ENCODE peak calls at places on chromosomes 12 and 14, in seven cellular contexts. One of them, this sample, is unnamed.

GRCh38 chr12:46303039-46303666 is 34.3 kb upstream of the SLC38A1 start:
- DNase-seq in HepG2: peak
- DNase-seq in endothelial cell of umbilical vein: peak
- DNase-seq in mammary epithelial cell: peak
- DNase-seq in pancreas: peak
- DNase-seq in heart right ventricle: peak
- DNase-seq in CD4-positive, CD25-positive, alpha-beta regulatory T cell: peak
- DNase-seq in this sample: peak

GRCh38 chr14:85542623-85543022 is 12.7 kb downstream of the FLRT2 start:
- DNase-seq in HepG2: no peak
- DNase-seq in endothelial cell of umbilical vein: no peak
- DNase-seq in mammary epithelial cell: no peak
- DNase-seq in pancreas: no peak
- DNase-seq in heart right ventricle: no peak
- DNase-seq in CD4-positive, CD25-positive, alpha-beta regulatory T cell: no peak
- DNase-seq in this sample: no peak

GRCh38 chr14:44316647-44317432 is 190.2 kb downstream of the FSCB start:
- DNase-seq in HepG2: peak
- DNase-seq in endothelial cell of umbilical vein: peak
- DNase-seq in mammary epithelial cell: peak
- DNase-seq in pancreas: peak
- DNase-seq in heart right ventricle: no peak
- DNase-seq in CD4-positive, CD25-positive, alpha-beta regulatory T cell: no peak
- DNase-seq in this sample: peak

GRCh38 chr12:89825591-89826449 is 117.2 kb upstream of the ATP2B1 start:
- DNase-seq in HepG2: no peak
- DNase-seq in endothelial cell of umbilical vein: peak
- DNase-seq in mammary epithelial cell: no peak
- DNase-seq in pancreas: no peak
- DNase-seq in heart right ventricle: no peak
- DNase-seq in CD4-positive, CD25-positive, alpha-beta regulatory T cell: no peak
- DNase-seq in this sample: no peak

GRCh38 chr12:663293-663871 is at the start of gene NINJ2:
- DNase-seq in HepG2: no peak
- DNase-seq in endothelial cell of umbilical vein: no peak
- DNase-seq in mammary epithelial cell: no peak
- DNase-seq in pancreas: no peak
- DNase-seq in heart right ventricle: no peak
- DNase-seq in CD4-positive, CD25-positive, alpha-beta regulatory T cell: peak
- DNase-seq in this sample: no peak

GRCh38 chr12:62466596-62467411 is at the start of gene MON2:
- DNase-seq in HepG2: peak
- DNase-seq in endothelial cell of umbilical vein: peak
- DNase-seq in mammary epithelial cell: peak
- DNase-seq in pancreas: peak
- DNase-seq in heart right ventricle: peak
- DNase-seq in CD4-positive, CD25-positive, alpha-beta regulatory T cell: peak
- DNase-seq in this sample: peak

GRCh38 chr12:58833844-58834243 is 86.5 kb downstream of the LRIG3 start:
- DNase-seq in HepG2: no peak
- DNase-seq in endothelial cell of umbilical vein: no peak
- DNase-seq in mammary epithelial cell: no peak
- DNase-seq in pancreas: no peak
- DNase-seq in heart right ventricle: no peak
- DNase-seq in CD4-positive, CD25-positive, alpha-beta regulatory T cell: no peak
- DNase-seq in this sample: no peak

GRCh38 chr12:54933381-54933780 is 51.2 kb downstream of the TESPA1 start:
- DNase-seq in HepG2: no peak
- DNase-seq in endothelial cell of umbilical vein: no peak
- DNase-seq in mammary epithelial cell: peak
- DNase-seq in pancreas: no peak
- DNase-seq in heart right ventricle: no peak
- DNase-seq in CD4-positive, CD25-positive, alpha-beta regulatory T cell: peak
- DNase-seq in this sample: peak

DNA sequence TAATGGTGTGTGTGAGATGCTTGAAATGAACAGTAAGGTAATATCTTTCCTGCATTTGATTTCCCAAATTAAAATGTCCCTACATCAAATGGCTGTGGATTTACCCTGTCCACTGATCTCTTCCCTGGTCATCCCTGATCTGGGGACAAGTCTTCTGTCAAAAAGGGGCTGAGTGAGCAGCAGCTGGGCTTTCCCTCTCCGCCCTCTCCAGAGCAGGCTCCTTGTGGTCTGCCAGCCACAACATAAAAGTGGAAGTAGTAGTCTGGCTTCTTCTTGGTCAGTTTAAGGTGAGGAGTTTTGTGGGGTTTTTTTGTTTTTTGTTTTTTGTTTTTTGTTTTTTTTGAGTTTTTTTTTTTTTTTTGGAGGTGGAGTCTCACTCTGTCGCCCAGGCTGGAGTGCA is 25.2 kb upstream of the PLXNC1 start:
- DNase-seq in HepG2: no peak
- DNase-seq in endothelial cell of umbilical vein: no peak
- DNase-seq in mammary epithelial cell: no peak
- DNase-seq in pancreas: no peak
- DNase-seq in heart right ventricle: no peak
- DNase-seq in CD4-positive, CD25-positive, alpha-beta regulatory T cell: no peak
- DNase-seq in this sample: no peak
- H3K27ac ChIP-seq in HepG2: no peak
- H3K27ac ChIP-seq in endothelial cell of umbilical vein: no peak
- H3K27ac ChIP-seq in mammary epithelial cell: no peak
- H3K27ac ChIP-seq in pancreas: no peak
- H3K27ac ChIP-seq in heart right ventricle: peak
- H3K27ac ChIP-seq in CD4-positive, CD25-positive, alpha-beta regulatory T cell: no peak
- H3K27ac ChIP-seq in this sample: no peak

GRCh38 chr14:31357279-31357678 is 63.1 kb downstream of the HEATR5A start:
- DNase-seq in HepG2: no peak
- DNase-seq in endothelial cell of umbilical vein: peak
- DNase-seq in mammary epithelial cell: no peak
- DNase-seq in pancreas: no peak
- DNase-seq in heart right ventricle: no peak
- DNase-seq in CD4-positive, CD25-positive, alpha-beta regulatory T cell: no peak
- DNase-seq in this sample: no peak

GRCh38 chr14:31363331-31364073 is 56.8 kb downstream of the HEATR5A start:
- DNase-seq in HepG2: no peak
- DNase-seq in endothelial cell of umbilical vein: no peak
- DNase-seq in mammary epithelial cell: no peak
- DNase-seq in pancreas: no peak
- DNase-seq in heart right ventricle: no peak
- DNase-seq in CD4-positive, CD25-positive, alpha-beta regulatory T cell: no peak
- DNase-seq in this sample: no peak

GRCh38 chr14:31362746-31363145 is 57.6 kb downstream of the HEATR5A start:
- DNase-seq in HepG2: no peak
- DNase-seq in endothelial cell of umbilical vein: no peak
- DNase-seq in mammary epithelial cell: peak
- DNase-seq in pancreas: no peak
- DNase-seq in heart right ventricle: no peak
- DNase-seq in CD4-positive, CD25-positive, alpha-beta regulatory T cell: no peak
- DNase-seq in this sample: no peak

DNA sequence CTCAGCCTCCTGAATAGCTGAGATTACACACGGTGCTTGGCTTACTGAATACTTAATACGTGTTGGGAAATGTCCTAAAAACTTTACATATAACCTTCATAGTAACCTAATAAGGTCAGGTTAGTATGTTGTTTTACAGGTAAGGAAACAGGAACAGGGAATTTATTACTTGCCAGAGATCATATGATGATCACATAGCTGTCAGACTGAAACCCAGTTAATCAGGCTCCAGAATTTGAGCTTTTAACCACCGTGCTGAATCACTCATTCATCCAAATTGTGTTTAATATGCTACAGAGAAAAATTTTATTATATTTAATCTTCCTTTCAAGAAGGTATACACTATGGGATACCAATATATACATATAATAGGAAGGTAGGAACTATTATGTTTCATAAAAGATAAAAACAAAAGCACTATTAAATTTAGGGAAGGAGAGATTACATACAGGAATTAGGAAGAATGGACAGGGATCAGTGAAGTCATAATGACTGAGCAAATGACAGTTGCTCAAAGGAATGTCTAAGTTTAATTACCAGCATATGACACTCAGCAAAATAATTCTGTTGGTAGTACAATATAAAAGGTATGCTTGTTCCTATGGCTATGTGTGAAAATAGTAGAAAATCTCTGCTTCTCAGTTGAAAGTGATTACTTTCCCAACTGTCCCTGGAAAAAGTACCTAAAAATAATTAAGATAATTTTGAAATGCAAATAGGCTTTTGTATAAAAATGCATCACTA is 59.3 kb downstream of the HEATR5A start:
- DNase-seq in HepG2: no peak
- DNase-seq in endothelial cell of umbilical vein: peak
- DNase-seq in mammary epithelial cell: peak
- DNase-seq in pancreas: no peak
- DNase-seq in heart right ventricle: no peak
- DNase-seq in CD4-positive, CD25-positive, alpha-beta regulatory T cell: no peak
- DNase-seq in this sample: peak
- H3K27ac ChIP-seq in HepG2: no peak
- H3K27ac ChIP-seq in endothelial cell of umbilical vein: peak
- H3K27ac ChIP-seq in mammary epithelial cell: peak
- H3K27ac ChIP-seq in pancreas: no peak
- H3K27ac ChIP-seq in heart right ventricle: no peak
- H3K27ac ChIP-seq in CD4-positive, CD25-positive, alpha-beta regulatory T cell: no peak
- H3K27ac ChIP-seq in this sample: peak

GRCh38 chr12:53752192-53752601 is 418 bp upstream of the CISTR start:
- DNase-seq in HepG2: no peak
- DNase-seq in endothelial cell of umbilical vein: no peak
- DNase-seq in mammary epithelial cell: no peak
- DNase-seq in pancreas: no peak
- DNase-seq in heart right ventricle: no peak
- DNase-seq in CD4-positive, CD25-positive, alpha-beta regulatory T cell: no peak
- DNase-seq in this sample: no peak

GRCh38 chr12:53750812-53751335 is 905 bp downstream of the CISTR start:
- DNase-seq in HepG2: no peak
- DNase-seq in endothelial cell of umbilical vein: no peak
- DNase-seq in mammary epithelial cell: no peak
- DNase-seq in pancreas: peak
- DNase-seq in heart right ventricle: peak
- DNase-seq in CD4-positive, CD25-positive, alpha-beta regulatory T cell: no peak
- DNase-seq in this sample: no peak

GRCh38 chr12:53752651-53753050 is 872 bp upstream of the CISTR start:
- DNase-seq in HepG2: no peak
- DNase-seq in endothelial cell of umbilical vein: no peak
- DNase-seq in mammary epithelial cell: no peak
- DNase-seq in pancreas: no peak
- DNase-seq in heart right ventricle: no peak
- DNase-seq in CD4-positive, CD25-positive, alpha-beta regulatory T cell: no peak
- DNase-seq in this sample: no peak

GRCh38 chr12:53749986-53750811 is 1.6 kb downstream of the CISTR start:
- DNase-seq in HepG2: no peak
- DNase-seq in endothelial cell of umbilical vein: no peak
- DNase-seq in mammary epithelial cell: no peak
- DNase-seq in pancreas: no peak
- DNase-seq in heart right ventricle: no peak
- DNase-seq in CD4-positive, CD25-positive, alpha-beta regulatory T cell: no peak
- DNase-seq in this sample: no peak

DNA sequence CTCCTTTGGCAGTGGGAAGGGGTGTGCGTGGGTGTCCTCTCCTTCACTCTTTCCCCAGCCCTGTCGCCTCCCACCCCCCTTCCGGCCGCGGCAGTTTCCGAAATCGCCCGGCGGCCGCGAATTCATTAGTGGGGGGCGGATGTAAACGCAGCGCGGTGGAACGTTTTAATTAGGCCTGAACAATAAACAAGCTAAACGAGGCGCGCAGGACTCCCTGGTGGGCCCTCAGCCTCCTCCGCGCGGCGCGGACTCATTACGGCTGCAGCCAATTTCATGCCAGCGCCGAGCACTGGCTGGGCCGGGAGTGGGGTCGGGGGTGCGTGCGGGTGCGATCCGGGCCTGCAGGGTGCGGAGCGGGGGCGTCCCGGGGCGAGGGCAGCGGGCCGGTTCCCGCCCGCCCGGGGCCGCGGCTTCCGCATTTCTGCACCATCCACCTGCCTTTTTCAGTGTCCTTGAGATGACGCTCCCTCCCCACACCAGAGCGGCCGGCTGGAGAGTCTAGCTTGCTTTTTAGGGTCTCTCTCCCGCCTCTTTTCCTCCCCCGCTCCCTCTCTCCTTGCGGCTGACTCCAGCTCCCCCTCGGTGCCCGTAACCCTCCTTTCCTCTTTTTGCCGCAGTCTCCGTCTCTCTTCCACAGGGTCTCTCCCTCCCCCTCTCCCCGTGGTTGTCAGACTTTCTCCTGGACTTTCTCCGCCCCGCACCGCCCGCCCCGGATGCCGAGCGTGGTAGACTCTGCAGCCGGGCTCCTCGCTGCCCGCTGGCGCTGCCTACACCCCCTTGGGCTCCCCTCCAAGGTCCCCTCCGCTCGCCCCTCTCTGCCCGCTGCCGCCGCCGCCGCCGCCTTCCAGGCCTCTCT is at the start of gene CISTR:
- DNase-seq in HepG2: no peak
- DNase-seq in endothelial cell of umbilical vein: no peak
- DNase-seq in mammary epithelial cell: no peak
- DNase-seq in pancreas: no peak
- DNase-seq in heart right ventricle: peak
- DNase-seq in CD4-positive, CD25-positive, alpha-beta regulatory T cell: peak
- DNase-seq in this sample: no peak
- H3K27ac ChIP-seq in HepG2: no peak
- H3K27ac ChIP-seq in endothelial cell of umbilical vein: no peak
- H3K27ac ChIP-seq in mammary epithelial cell: no peak
- H3K27ac ChIP-seq in pancreas: no peak
- H3K27ac ChIP-seq in heart right ventricle: peak
- H3K27ac ChIP-seq in CD4-positive, CD25-positive, alpha-beta regulatory T cell: peak
- H3K27ac ChIP-seq in this sample: no peak

GRCh38 chr14:23115918-23116317 is 3.1 kb downstream of the CEBPE start:
- DNase-seq in HepG2: no peak
- DNase-seq in endothelial cell of umbilical vein: no peak
- DNase-seq in mammary epithelial cell: no peak
- DNase-seq in pancreas: no peak
- DNase-seq in heart right ventricle: no peak
- DNase-seq in CD4-positive, CD25-positive, alpha-beta regulatory T cell: no peak
- DNase-seq in this sample: no peak

GRCh38 chr14:23114669-23115491 is 4.2 kb downstream of the CEBPE start:
- DNase-seq in HepG2: peak
- DNase-seq in endothelial cell of umbilical vein: peak
- DNase-seq in mammary epithelial cell: peak
- DNase-seq in pancreas: no peak
- DNase-seq in heart right ventricle: no peak
- DNase-seq in CD4-positive, CD25-positive, alpha-beta regulatory T cell: no peak
- DNase-seq in this sample: peak

GRCh38 chr14:23113346-23114119 is 5.5 kb downstream of the CEBPE start:
- DNase-seq in HepG2: no peak
- DNase-seq in endothelial cell of umbilical vein: no peak
- DNase-seq in mammary epithelial cell: no peak
- DNase-seq in pancreas: no peak
- DNase-seq in heart right ventricle: no peak
- DNase-seq in CD4-positive, CD25-positive, alpha-beta regulatory T cell: no peak
- DNase-seq in this sample: no peak

GRCh38 chr14:23114120-23114458 is 5.0 kb downstream of the CEBPE start:
- DNase-seq in HepG2: no peak
- DNase-seq in endothelial cell of umbilical vein: no peak
- DNase-seq in mammary epithelial cell: no peak
- DNase-seq in pancreas: no peak
- DNase-seq in heart right ventricle: no peak
- DNase-seq in CD4-positive, CD25-positive, alpha-beta regulatory T cell: no peak
- DNase-seq in this sample: no peak

DNA sequence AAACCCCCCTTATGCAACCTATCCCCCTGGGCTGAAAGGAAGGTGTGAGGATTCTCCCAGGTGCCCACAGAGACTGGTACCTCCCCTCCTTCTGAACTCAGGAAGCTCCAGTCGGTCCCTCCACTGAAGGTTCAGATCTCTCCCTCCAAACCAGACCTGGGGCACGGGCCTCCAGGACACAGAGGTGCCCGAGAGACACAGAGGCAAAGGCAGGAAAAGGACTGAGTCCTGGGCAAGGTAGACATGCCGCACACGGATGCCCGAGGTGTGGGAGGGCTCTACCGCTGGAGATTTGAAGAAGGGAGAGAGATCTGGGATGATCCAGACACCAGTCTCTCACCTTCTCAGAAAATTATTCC is 3.6 kb downstream of the CEBPE start:
- DNase-seq in HepG2: no peak
- DNase-seq in endothelial cell of umbilical vein: no peak
- DNase-seq in mammary epithelial cell: no peak
- DNase-seq in pancreas: no peak
- DNase-seq in heart right ventricle: no peak
- DNase-seq in CD4-positive, CD25-positive, alpha-beta regulatory T cell: no peak
- DNase-seq in this sample: no peak
- H3K27ac ChIP-seq in HepG2: no peak
- H3K27ac ChIP-seq in endothelial cell of umbilical vein: peak
- H3K27ac ChIP-seq in mammary epithelial cell: peak
- H3K27ac ChIP-seq in pancreas: no peak
- H3K27ac ChIP-seq in heart right ventricle: peak
- H3K27ac ChIP-seq in CD4-positive, CD25-positive, alpha-beta regulatory T cell: no peak
- H3K27ac ChIP-seq in this sample: peak

This sample was measured in epithelial cell of prostate.